ENCODE peak calls at places on chromosomes 1 and 21, in ten cellular contexts. W is activated naive CD4-positive, alpha-beta T cell; M is NCI-H2081; H is NCI-H345; A is AG04449; J is activated CD4-positive, alpha-beta T cell treated with anti-CD3 and anti-CD28 coated beads, Interleukin-2, amount 50 U/mL, for 48 hours; X is breast epithelium; B is activated naive CD8-positive, alpha-beta T cell treated with anti-CD3 and anti-CD28 coated beads, Interleukin-2, amount 50 U/mL, for 24 hours; R is NCI-H460; F is iris pigment epithelial cell. O is an unnamed sample.

GRCh38 chr1:82386365-82387069 is 585.8 kb downstream of the ADGRL2 start:
- DNase-seq in X (no peak), B (no peak), F (no peak), R (no peak), M (no peak), W (no peak), H (no peak), A (no peak), J (no peak), O (no peak)

GRCh38 chr1:159992161-159992560 is 38.1 kb upstream of the SLAMF9 start:
- DNase-seq in R (no peak), X (no peak), W (no peak), M (no peak), A (no peak), B (no peak), J (no peak), H (no peak), F (no peak), O (no peak)

GRCh38 chr1:245179706-245180105 is 24.9 kb downstream of the KIF26B start:
- DNase-seq in B (no peak), R (no peak), J (no peak), M (no peak), X (no peak), F (no peak), W (no peak), H (peak), A (no peak), O (no peak)

GRCh38 chr1:16677552-16678423 is 11.0 kb upstream of the RNU1-3 start:
- DNase-seq in A (peak), F (peak), W (no peak), M (no peak), B (peak), X (no peak), H (no peak), R (peak), J (peak), O (peak)

GRCh38 chr1:218823291-218823900 is 350.3 kb upstream of the LYPLAL1 start:
- DNase-seq in A (peak), M (no peak), X (no peak), W (no peak), F (peak), J (no peak), B (no peak), R (no peak), H (no peak), O (no peak)

GRCh38 chr1:179052776-179053175 is 27.1 kb downstream of the FAM20B start:
- DNase-seq in R (no peak), M (no peak), F (no peak), J (no peak), X (no peak), H (no peak), A (no peak), B (no peak), W (no peak), O (no peak)

GRCh38 chr1:179881642-179882252 is 338 bp upstream of the TOR1AIP1 start:
- DNase-seq in B (no peak), H (no peak), A (peak), F (peak), J (no peak), R (peak), W (no peak), M (no peak), X (peak), O (no peak)

GRCh38 chr1:182394055-182394775 is 2.6 kb upstream of the GLUL start:
- DNase-seq in W (no peak), J (no peak), R (no peak), X (no peak), H (no peak), M (no peak), F (no peak), B (no peak), A (no peak), O (no peak)

GRCh38 chr1:19709255-19709765 is 44.6 kb downstream of the HTR6 start:
- DNase-seq in B (no peak), J (no peak), A (no peak), R (no peak), X (no peak), M (no peak), H (no peak), W (no peak), F (no peak), O (no peak)

GRCh38 chr1:241647658-241648057 is 4.4 kb upstream of the WDR64 start:
- DNase-seq in B (no peak), H (no peak), X (no peak), R (no peak), W (no peak), A (no peak), M (no peak), J (no peak), F (peak), O (no peak)

GRCh38 chr1:70204578-70204977 is 801 bp downstream of the LRRC40 start:
- DNase-seq in X (no peak), R (no peak), J (no peak), B (no peak), A (no peak), H (no peak), F (no peak), W (no peak), M (no peak), O (no peak)

GRCh38 chr1:228944241-228944741 is 209.0 kb downstream of the RHOU start:
- DNase-seq in B (no peak), A (no peak), H (no peak), R (no peak), F (no peak), W (no peak), M (no peak), X (no peak), J (no peak), O (no peak)

GRCh38 chr1:238647877-238648276 is 738.5 kb upstream of the CHRM3 start:
- DNase-seq in M (no peak), B (no peak), R (peak), X (no peak), H (no peak), A (peak), F (peak), W (no peak), J (no peak), O (no peak)

GRCh38 chr21:16427587-16428087 is 697.9 kb downstream of the USP25 start:
- DNase-seq in B (no peak), R (no peak), X (no peak), F (no peak), H (no peak), J (no peak), W (no peak), A (no peak), M (no peak), O (no peak)

GRCh38 chr21:46124926-46125845 is 27.3 kb downstream of the COL6A2 start:
- DNase-seq in A (no peak), H (no peak), R (no peak), J (no peak), B (no peak), X (peak), M (no peak), W (no peak), F (no peak), O (no peak)

GRCh38 chr1:29650041-29650400 is 413.7 kb downstream of the PTPRU start:
- DNase-seq in X (no peak), F (no peak), R (no peak), J (no peak), B (no peak), M (no peak), W (no peak), H (peak), A (no peak), O (no peak)